ENCODE peak calls at places on chromosome 1, in four cellular contexts. One of them, this sample, is unnamed.

GRCh38 chr1:156499194-156499702 is 1.3 kb downstream of the MEF2D start:
- DNase-seq in psoas muscle: no peak
- DNase-seq in T1000: no peak
- DNase-seq in right atrium auricular region: no peak
- DNase-seq in this sample: no peak

GRCh38 chr1:94942171-94943128 is 15.5 kb upstream of the CNN3 start:
- DNase-seq in psoas muscle: no peak
- DNase-seq in T1000: no peak
- DNase-seq in right atrium auricular region: no peak
- DNase-seq in this sample: no peak

GRCh38 chr1:151760597-151761385 is 2.5 kb downstream of the MRPL9 start:
- DNase-seq in T1000: no peak
- DNase-seq in right atrium auricular region: no peak
- DNase-seq in psoas muscle: no peak
- DNase-seq in this sample: no peak

GRCh38 chr1:39335278-39335677 is 130.8 kb downstream of the MACF1 start:
- DNase-seq in T1000: no peak
- DNase-seq in psoas muscle: no peak
- DNase-seq in right atrium auricular region: no peak
- DNase-seq in this sample: no peak

GRCh38 chr1:160795951-160796383 is at the start of gene LY9:
- DNase-seq in right atrium auricular region: no peak
- DNase-seq in T1000: no peak
- DNase-seq in psoas muscle: no peak
- DNase-seq in this sample: peak

GRCh38 chr1:201178718-201179117 is 11.9 kb upstream of the IGFN1 start:
- DNase-seq in right atrium auricular region: no peak
- DNase-seq in T1000: no peak
- DNase-seq in psoas muscle: no peak
- DNase-seq in this sample: no peak

GRCh38 chr1:214637722-214638473 is 34.9 kb downstream of the CENPF start:
- DNase-seq in T1000: no peak
- DNase-seq in right atrium auricular region: no peak
- DNase-seq in psoas muscle: no peak
- DNase-seq in this sample: no peak

GRCh38 chr1:226887006-226887405 is 16.6 kb downstream of the PSEN2 start:
- DNase-seq in right atrium auricular region: no peak
- DNase-seq in T1000: no peak
- DNase-seq in psoas muscle: no peak
- DNase-seq in this sample: no peak

GRCh38 chr1:170678196-170678595 is 14.3 kb downstream of the PRRX1 start:
- DNase-seq in right atrium auricular region: no peak
- DNase-seq in psoas muscle: no peak
- DNase-seq in T1000: no peak
- DNase-seq in this sample: no peak

GRCh38 chr1:247111636-247112478 is 7.7 kb upstream of the ZNF669 start:
- DNase-seq in right atrium auricular region: peak
- DNase-seq in T1000: no peak
- DNase-seq in psoas muscle: peak
- DNase-seq in this sample: peak

GRCh38 chr1:45359882-45360513 is 19.8 kb upstream of the MUTYH start:
- DNase-seq in T1000: no peak
- DNase-seq in right atrium auricular region: peak
- DNase-seq in psoas muscle: peak
- DNase-seq in this sample: no peak

GRCh38 chr1:204299828-204300365 is 59.8 kb downstream of the PLEKHA6 start:
- DNase-seq in T1000: no peak
- DNase-seq in right atrium auricular region: no peak
- DNase-seq in psoas muscle: peak
- DNase-seq in this sample: no peak

GRCh38 chr1:13930151-13930550 is 230.2 kb downstream of the PRDM2 start:
- DNase-seq in psoas muscle: no peak
- DNase-seq in right atrium auricular region: no peak
- DNase-seq in T1000: no peak
- DNase-seq in this sample: peak

GRCh38 chr1:107141491-107142369 is 891 bp downstream of the NTNG1 start:
- DNase-seq in right atrium auricular region: no peak
- DNase-seq in psoas muscle: peak
- DNase-seq in T1000: peak
- DNase-seq in this sample: no peak

GRCh38 chr1:154467768-154468102 is 34.3 kb upstream of the TDRD10 start:
- DNase-seq in T1000: no peak
- DNase-seq in psoas muscle: no peak
- DNase-seq in right atrium auricular region: no peak
- DNase-seq in this sample: no peak

GRCh38 chr1:172325562-172325961 is 94.9 kb upstream of the C1orf105 start:
- DNase-seq in right atrium auricular region: no peak
- DNase-seq in psoas muscle: no peak
- DNase-seq in T1000: no peak
- DNase-seq in this sample: no peak

GRCh38 chr1:209823143-209824041 is 4.4 kb upstream of the UTP25 start:
- DNase-seq in right atrium auricular region: no peak
- DNase-seq in psoas muscle: no peak
- DNase-seq in T1000: no peak
- DNase-seq in this sample: peak

GRCh38 chr1:225652726-225653462 is at the start of gene ENAH:
- DNase-seq in right atrium auricular region: peak
- DNase-seq in T1000: peak
- DNase-seq in psoas muscle: peak
- DNase-seq in this sample: no peak

GRCh38 chr1:15956150-15956549 is 19.8 kb downstream of the ZBTB17 start:
- DNase-seq in T1000: no peak
- DNase-seq in right atrium auricular region: no peak
- DNase-seq in psoas muscle: no peak
- DNase-seq in this sample: no peak

GRCh38 chr1:61174060-61174788 is 91.9 kb downstream of the NFIA start:
- DNase-seq in psoas muscle: no peak
- DNase-seq in T1000: no peak
- DNase-seq in right atrium auricular region: no peak
- DNase-seq in this sample: no peak

GRCh38 chr1:208187499-208188041 is 56.6 kb downstream of the PLXNA2 start:
- DNase-seq in psoas muscle: no peak
- DNase-seq in right atrium auricular region: no peak
- DNase-seq in T1000: no peak
- DNase-seq in this sample: no peak

GRCh38 chr1:145771056-145771455 is 51.8 kb downstream of the CD160 start:
- DNase-seq in T1000: no peak
- DNase-seq in right atrium auricular region: no peak
- DNase-seq in psoas muscle: no peak
- DNase-seq in this sample: no peak

GRCh38 chr1:175792126-175792525 is 48.7 kb upstream of the TNR start:
- DNase-seq in right atrium auricular region: no peak
- DNase-seq in psoas muscle: no peak
- DNase-seq in T1000: no peak
- DNase-seq in this sample: no peak

GRCh38 chr1:28279721-28280120 is 20.4 kb downstream of the SESN2 start:
- DNase-seq in T1000: no peak
- DNase-seq in psoas muscle: no peak
- DNase-seq in right atrium auricular region: no peak
- DNase-seq in this sample: no peak

GRCh38 chr1:6245086-6245868 is 1.3 kb downstream of the HES3 start:
- DNase-seq in right atrium auricular region: no peak
- DNase-seq in psoas muscle: peak
- DNase-seq in T1000: peak
- DNase-seq in this sample: no peak

GRCh38 chr1:157286096-157286495 is 147.9 kb upstream of the ETV3 start:
- DNase-seq in T1000: no peak
- DNase-seq in right atrium auricular region: no peak
- DNase-seq in psoas muscle: no peak
- DNase-seq in this sample: peak